ENCODE peak calls at places on chromosomes 12 and 14, in six cellular contexts. Y is KBM-7, G is NCI-H510A, E is esophagus squamous epithelium, B is PC-3, D is hypothalamus. M is an unnamed sample.

GRCh38 chr12:57459750-57460400 is at the start of gene GLI1:
- DNase-seq in Y (peak), G (no peak), E (no peak), B (no peak), D (no peak), M (no peak)

GRCh38 chr12:52924764-52925716 is 20.2 kb upstream of the KRT8 start:
- DNase-seq in Y (no peak), G (no peak), E (no peak), B (peak), D (no peak), M (no peak)

GRCh38 chr12:108356902-108357806 is 18.0 kb upstream of the CMKLR1 start:
- DNase-seq in Y (no peak), G (no peak), E (no peak), B (no peak), D (no peak), M (no peak)

GRCh38 chr12:51349026-51349425 is 2.5 kb upstream of the CELA1 start:
- DNase-seq in Y (no peak), G (no peak), E (no peak), B (no peak), D (no peak), M (no peak)

GRCh38 chr12:105227879-105228278 is 8.1 kb downstream of the APPL2 start:
- DNase-seq in Y (no peak), G (no peak), E (no peak), B (no peak), D (no peak), M (no peak)

GRCh38 chr14:74475678-74476077 is 17.4 kb downstream of the NPC2 start:
- DNase-seq in Y (no peak), G (no peak), E (no peak), B (peak), D (no peak), M (no peak)

GRCh38 chr12:49635656-49636055 is 12.3 kb downstream of the PRPF40B start:
- DNase-seq in Y (no peak), G (no peak), E (no peak), B (no peak), D (no peak), M (no peak)

GRCh38 chr12:52042706-52043385 is 8.4 kb upstream of the NR4A1 start:
- DNase-seq in Y (no peak), G (peak), E (no peak), B (no peak), D (no peak), M (no peak)

GRCh38 chr12:121038861-121039654 is at the start of gene OASL:
- DNase-seq in Y (no peak), G (no peak), E (no peak), B (peak), D (no peak), M (no peak)

GRCh38 chr14:77301103-77301502 is 19.6 kb downstream of the POMT2 start:
- DNase-seq in Y (peak), G (peak), E (no peak), B (peak), D (peak), M (no peak)

GRCh38 chr14:39426605-39427004 is 5.6 kb downstream of the FBXO33 start:
- DNase-seq in Y (peak), G (no peak), E (no peak), B (peak), D (no peak), M (no peak)

GRCh38 chr14:38207830-38208815 is at the start of gene SSTR1:
- DNase-seq in Y (no peak), G (no peak), E (no peak), B (no peak), D (no peak), M (no peak)

GRCh38 chr14:93984987-93985410 is 8.6 kb upstream of the ASB2 start:
- DNase-seq in Y (no peak), G (no peak), E (no peak), B (peak), D (no peak), M (no peak)

GRCh38 chr12:56994231-56994746 is 12.1 kb downstream of the ZBTB39 start:
- DNase-seq in Y (no peak), G (no peak), E (no peak), B (no peak), D (no peak), M (no peak)

GRCh38 chr14:32027255-32027939 is 49.7 kb upstream of the ARHGAP5 start:
- DNase-seq in Y (no peak), G (no peak), E (no peak), B (peak), D (no peak), M (no peak)

GRCh38 chr12:68406134-68406576 is 74.0 kb upstream of the MDM1 start:
- DNase-seq in Y (peak), G (no peak), E (peak), B (peak), D (peak), M (no peak)

GRCh38 chr14:101497910-101498860 is 63.1 kb upstream of the DIO3 start:
- DNase-seq in Y (no peak), G (no peak), E (no peak), B (no peak), D (no peak), M (no peak)

GRCh38 chr12:124450376-124450750 is 117.0 kb downstream of the NCOR2 start:
- DNase-seq in Y (no peak), G (no peak), E (no peak), B (no peak), D (no peak), M (no peak)

GRCh38 chr12:15782667-15783066 is 6.5 kb downstream of the EPS8 start:
- DNase-seq in Y (no peak), G (no peak), E (no peak), B (no peak), D (no peak), M (no peak)

GRCh38 chr14:51147183-51147582 is 52.3 kb upstream of the TRIM9 start:
- DNase-seq in Y (no peak), G (no peak), E (no peak), B (peak), D (no peak), M (no peak)

GRCh38 chr12:68959457-68960161 is 26.6 kb upstream of the CPM start:
- DNase-seq in Y (no peak), G (no peak), E (no peak), B (no peak), D (no peak), M (no peak)

GRCh38 chr12:50765325-50765911 is 1.5 kb downstream of the ATF1 start:
- DNase-seq in Y (peak), G (no peak), E (no peak), B (peak), D (no peak), M (no peak)

GRCh38 chr14:46399049-46399448 is 252.5 kb downstream of the RPL10L start:
- DNase-seq in Y (no peak), G (no peak), E (no peak), B (no peak), D (no peak), M (no peak)

GRCh38 chr12:98578392-98578791 is 15.1 kb upstream of the SLC25A3 start:
- DNase-seq in Y (no peak), G (no peak), E (no peak), B (no peak), D (no peak), M (no peak)

GRCh38 chr14:31122098-31122611 is 85.4 kb downstream of the HECTD1 start:
- DNase-seq in Y (no peak), G (no peak), E (no peak), B (no peak), D (no peak), M (no peak)

M was measured in cortex of kidney.